ENCODE peak calls at places on chromosomes 6 and 20, in seven cellular contexts. One of them, this sample, is unnamed.

GRCh38 chr20:64244870-64245603 is 10.5 kb upstream of the PCMTD2 start:
- DNase-seq in activated T-helper 1 cell treated with anti-CD3 and anti-CD28 coated beads, Interleukin-2, amount 50 U/mL, for 16 hours: no peak
- DNase-seq in EL: no peak
- DNase-seq in activated B cell treated with CpG ODN at 0.5 μM for 24 hours: no peak
- DNase-seq in NCI-H774: peak; percentile 4
- DNase-seq in left cardiac atrium: peak; percentile 3
- DNase-seq in MM.1S: no peak
- DNase-seq in this sample: no peak

GRCh38 chr20:58829531-58829941 is 21.2 kb downstream of the GNAS-AS1 start:
- DNase-seq in activated T-helper 1 cell treated with anti-CD3 and anti-CD28 coated beads, Interleukin-2, amount 50 U/mL, for 16 hours: no peak
- DNase-seq in EL: no peak
- DNase-seq in activated B cell treated with CpG ODN at 0.5 μM for 24 hours: no peak
- DNase-seq in NCI-H774: no peak
- DNase-seq in left cardiac atrium: peak; percentile 46
- DNase-seq in MM.1S: no peak
- DNase-seq in this sample: peak; percentile 48

GRCh38 chr6:36018339-36018738 is 6.1 kb downstream of the SLC26A8 start:
- DNase-seq in activated T-helper 1 cell treated with anti-CD3 and anti-CD28 coated beads, Interleukin-2, amount 50 U/mL, for 16 hours: no peak
- DNase-seq in EL: no peak
- DNase-seq in activated B cell treated with CpG ODN at 0.5 μM for 24 hours: no peak
- DNase-seq in NCI-H774: no peak
- DNase-seq in left cardiac atrium: no peak
- DNase-seq in MM.1S: no peak
- DNase-seq in this sample: no peak

GRCh38 chr6:136989591-136990578 is 54.9 kb downstream of the IL20RA start:
- DNase-seq in activated T-helper 1 cell treated with anti-CD3 and anti-CD28 coated beads, Interleukin-2, amount 50 U/mL, for 16 hours: no peak
- DNase-seq in EL: peak; percentile 7
- DNase-seq in activated B cell treated with CpG ODN at 0.5 μM for 24 hours: no peak
- DNase-seq in NCI-H774: peak; percentile 43
- DNase-seq in left cardiac atrium: no peak
- DNase-seq in MM.1S: no peak
- DNase-seq in this sample: peak; percentile 74

GRCh38 chr20:36582821-36583220 is 9.4 kb downstream of the TGIF2 start:
- DNase-seq in activated T-helper 1 cell treated with anti-CD3 and anti-CD28 coated beads, Interleukin-2, amount 50 U/mL, for 16 hours: no peak
- DNase-seq in EL: no peak
- DNase-seq in activated B cell treated with CpG ODN at 0.5 μM for 24 hours: no peak
- DNase-seq in NCI-H774: no peak
- DNase-seq in left cardiac atrium: no peak
- DNase-seq in MM.1S: no peak
- DNase-seq in this sample: no peak

GRCh38 chr20:15739056-15739455 is 834.2 kb downstream of the KIF16B start:
- DNase-seq in activated T-helper 1 cell treated with anti-CD3 and anti-CD28 coated beads, Interleukin-2, amount 50 U/mL, for 16 hours: no peak
- DNase-seq in EL: no peak
- DNase-seq in activated B cell treated with CpG ODN at 0.5 μM for 24 hours: no peak
- DNase-seq in NCI-H774: no peak
- DNase-seq in left cardiac atrium: no peak
- DNase-seq in MM.1S: no peak
- DNase-seq in this sample: no peak

GRCh38 chr20:12875510-12875909 is 133.3 kb upstream of the SPTLC3 start:
- DNase-seq in activated T-helper 1 cell treated with anti-CD3 and anti-CD28 coated beads, Interleukin-2, amount 50 U/mL, for 16 hours: no peak
- DNase-seq in EL: no peak
- DNase-seq in activated B cell treated with CpG ODN at 0.5 μM for 24 hours: no peak
- DNase-seq in NCI-H774: no peak
- DNase-seq in left cardiac atrium: no peak
- DNase-seq in MM.1S: no peak
- DNase-seq in this sample: no peak

GRCh38 chr20:33791959-33792597 is 19.1 kb upstream of the CHMP4B start:
- DNase-seq in activated T-helper 1 cell treated with anti-CD3 and anti-CD28 coated beads, Interleukin-2, amount 50 U/mL, for 16 hours: peak; percentile 29
- DNase-seq in EL: peak; percentile 25
- DNase-seq in activated B cell treated with CpG ODN at 0.5 μM for 24 hours: peak; percentile 55
- DNase-seq in NCI-H774: peak; percentile 7
- DNase-seq in left cardiac atrium: peak; percentile 46
- DNase-seq in MM.1S: no peak
- DNase-seq in this sample: peak; percentile 75

GRCh38 chr20:38985603-38986170 is 23.5 kb downstream of the DHX35 start:
- DNase-seq in activated T-helper 1 cell treated with anti-CD3 and anti-CD28 coated beads, Interleukin-2, amount 50 U/mL, for 16 hours: no peak
- DNase-seq in EL: peak; percentile 83
- DNase-seq in activated B cell treated with CpG ODN at 0.5 μM for 24 hours: no peak
- DNase-seq in NCI-H774: no peak
- DNase-seq in left cardiac atrium: no peak
- DNase-seq in MM.1S: peak; percentile 56
- DNase-seq in this sample: no peak

GRCh38 chr20:32603046-32603726 is 18.1 kb upstream of the NOL4L start:
- DNase-seq in activated T-helper 1 cell treated with anti-CD3 and anti-CD28 coated beads, Interleukin-2, amount 50 U/mL, for 16 hours: no peak
- DNase-seq in EL: no peak
- DNase-seq in activated B cell treated with CpG ODN at 0.5 μM for 24 hours: no peak
- DNase-seq in NCI-H774: no peak
- DNase-seq in left cardiac atrium: no peak
- DNase-seq in MM.1S: no peak
- DNase-seq in this sample: peak; percentile 34

GRCh38 chr6:43702522-43703440 is 15.2 kb upstream of the MRPS18A start:
- DNase-seq in activated T-helper 1 cell treated with anti-CD3 and anti-CD28 coated beads, Interleukin-2, amount 50 U/mL, for 16 hours: no peak
- DNase-seq in EL: peak; percentile 97
- DNase-seq in activated B cell treated with CpG ODN at 0.5 μM for 24 hours: peak; percentile 50
- DNase-seq in NCI-H774: peak; percentile 83
- DNase-seq in left cardiac atrium: peak; percentile 97
- DNase-seq in MM.1S: no peak
- DNase-seq in this sample: peak; percentile 97

GRCh38 chr6:34223964-34224940 is 12.4 kb upstream of the HMGA1 start:
- DNase-seq in activated T-helper 1 cell treated with anti-CD3 and anti-CD28 coated beads, Interleukin-2, amount 50 U/mL, for 16 hours: peak; percentile 91
- DNase-seq in EL: peak; percentile 96
- DNase-seq in activated B cell treated with CpG ODN at 0.5 μM for 24 hours: peak; percentile 94
- DNase-seq in NCI-H774: peak; percentile 82
- DNase-seq in left cardiac atrium: peak; percentile 92
- DNase-seq in MM.1S: peak; percentile 94
- DNase-seq in this sample: peak; percentile 93

GRCh38 chr6:80348263-80348662 is 241.8 kb downstream of the BCKDHB start:
- DNase-seq in activated T-helper 1 cell treated with anti-CD3 and anti-CD28 coated beads, Interleukin-2, amount 50 U/mL, for 16 hours: no peak
- DNase-seq in EL: no peak
- DNase-seq in activated B cell treated with CpG ODN at 0.5 μM for 24 hours: no peak
- DNase-seq in NCI-H774: no peak
- DNase-seq in left cardiac atrium: no peak
- DNase-seq in MM.1S: no peak
- DNase-seq in this sample: peak; percentile 60

GRCh38 chr6:70396796-70397729 is 16.2 kb upstream of the FAM135A start:
- DNase-seq in activated T-helper 1 cell treated with anti-CD3 and anti-CD28 coated beads, Interleukin-2, amount 50 U/mL, for 16 hours: no peak
- DNase-seq in EL: no peak
- DNase-seq in activated B cell treated with CpG ODN at 0.5 μM for 24 hours: no peak
- DNase-seq in NCI-H774: no peak
- DNase-seq in left cardiac atrium: no peak
- DNase-seq in MM.1S: no peak
- DNase-seq in this sample: no peak

GRCh38 chr6:131917318-131917717 is 33.9 kb downstream of the CCN2 start:
- DNase-seq in activated T-helper 1 cell treated with anti-CD3 and anti-CD28 coated beads, Interleukin-2, amount 50 U/mL, for 16 hours: no peak
- DNase-seq in EL: no peak
- DNase-seq in activated B cell treated with CpG ODN at 0.5 μM for 24 hours: no peak
- DNase-seq in NCI-H774: no peak
- DNase-seq in left cardiac atrium: no peak
- DNase-seq in MM.1S: peak; percentile 81
- DNase-seq in this sample: no peak

GRCh38 chr6:74596586-74596985 is 609.3 kb downstream of the COL12A1 start:
- DNase-seq in activated T-helper 1 cell treated with anti-CD3 and anti-CD28 coated beads, Interleukin-2, amount 50 U/mL, for 16 hours: no peak
- DNase-seq in EL: no peak
- DNase-seq in activated B cell treated with CpG ODN at 0.5 μM for 24 hours: no peak
- DNase-seq in NCI-H774: no peak
- DNase-seq in left cardiac atrium: no peak
- DNase-seq in MM.1S: no peak
- DNase-seq in this sample: no peak

GRCh38 chr6:140385686-140386085 is 1011.2 kb upstream of the CITED2 start:
- DNase-seq in activated T-helper 1 cell treated with anti-CD3 and anti-CD28 coated beads, Interleukin-2, amount 50 U/mL, for 16 hours: no peak
- DNase-seq in EL: no peak
- DNase-seq in activated B cell treated with CpG ODN at 0.5 μM for 24 hours: no peak
- DNase-seq in NCI-H774: no peak
- DNase-seq in left cardiac atrium: no peak
- DNase-seq in MM.1S: no peak
- DNase-seq in this sample: no peak

GRCh38 chr6:61044011-61044410 is 1242.0 kb downstream of the KHDRBS2 start:
- DNase-seq in activated T-helper 1 cell treated with anti-CD3 and anti-CD28 coated beads, Interleukin-2, amount 50 U/mL, for 16 hours: no peak
- DNase-seq in EL: no peak
- DNase-seq in activated B cell treated with CpG ODN at 0.5 μM for 24 hours: no peak
- DNase-seq in NCI-H774: no peak
- DNase-seq in left cardiac atrium: no peak
- DNase-seq in MM.1S: no peak
- DNase-seq in this sample: no peak